ENCODE peak calls at places on chromosomes 13 and 19, in five cellular contexts. R is K562, N is mammary epithelial cell, T is brain microvascular endothelial cell, E is AG10803. C is an unnamed sample.

GRCh38 chr13:94435604-94436226 is 43.8 kb downstream of the DCT start:
- DNase-seq in E (peak), R (peak), N (peak), T (no peak), C (no peak)

GRCh38 chr19:49161987-49162386 is 4.4 kb downstream of the TRPM4 start:
- DNase-seq in E (no peak), R (no peak), N (peak), T (peak), C (no peak)

GRCh38 chr13:94710881-94711560 is 1.3 kb downstream of the SOX21 start:
- DNase-seq in N (no peak), E (no peak), T (no peak), R (peak), C (peak)

GRCh38 chr13:44837250-44837649 is 152.0 kb downstream of the NUFIP1 start:
- DNase-seq in R (no peak), E (no peak), T (no peak), N (no peak), C (no peak)

GRCh38 chr19:13053761-13054604 is 48.7 kb downstream of the LYL1 start:
- DNase-seq in E (peak), N (peak), R (no peak), T (peak), C (peak)

GRCh38 chr19:29501816-29502580 is 23.8 kb upstream of the VSTM2B start:
- DNase-seq in R (no peak), N (no peak), E (no peak), T (no peak), C (peak)

GRCh38 chr13:50451609-50452008 is 391.9 kb downstream of the DLEU7 start:
- DNase-seq in N (no peak), R (no peak), T (no peak), E (peak), C (peak)

GRCh38 chr19:491146-491741 is 5.0 kb upstream of the MADCAM1 start:
- DNase-seq in E (peak), T (no peak), N (no peak), R (peak), C (no peak)

GRCh38 chr19:48991011-48991609 is 2.0 kb downstream of the GYS1 start:
- DNase-seq in R (no peak), T (no peak), E (no peak), N (no peak), C (no peak)

GRCh38 chr13:109249780-109250528 is 536.4 kb downstream of the IRS2 start:
- DNase-seq in E (no peak), N (peak), T (no peak), R (no peak), C (no peak)

GRCh38 chr19:17391371-17392151 is 2.4 kb downstream of the CCDC194 start:
- DNase-seq in T (no peak), N (no peak), R (peak), E (no peak), C (no peak)

GRCh38 chr13:98523455-98524102 is 53.3 kb downstream of the STK24 start:
- DNase-seq in E (no peak), N (no peak), R (no peak), T (no peak), C (peak)

GRCh38 chr19:48724796-48725753 is 5.5 kb upstream of the MAMSTR start:
- DNase-seq in N (peak), E (peak), T (peak), R (peak), C (no peak)

GRCh38 chr13:40403509-40404241 is 262.8 kb downstream of the FOXO1 start:
- DNase-seq in R (no peak), E (no peak), T (no peak), N (no peak), C (no peak)

GRCh38 chr13:24511824-24512207 is 762 bp downstream of the PARP4 start:
- DNase-seq in N (no peak), E (no peak), T (no peak), R (no peak), C (no peak)

GRCh38 chr13:88281846-88282245 is 610.7 kb downstream of the SLITRK5 start:
- DNase-seq in N (no peak), T (no peak), E (no peak), R (no peak), C (no peak)

GRCh38 chr19:6590458-6591319 is at the start of gene CD70:
- DNase-seq in E (no peak), T (no peak), N (peak), R (no peak), C (no peak)

GRCh38 chr13:30819136-30819875 is 84.0 kb downstream of the ALOX5AP start:
- DNase-seq in E (peak), N (no peak), T (no peak), R (no peak), C (no peak)

GRCh38 chr13:21014139-21014665 is 47.2 kb downstream of the LATS2 start:
- DNase-seq in N (no peak), R (no peak), E (no peak), T (no peak), C (peak)

GRCh38 chr13:111850458-111850857 is 216.5 kb upstream of the SOX1 start:
- DNase-seq in N (no peak), E (no peak), R (no peak), T (no peak), C (no peak)

GRCh38 chr13:59352600-59352999 is 811.1 kb downstream of the DIAPH3 start:
- DNase-seq in T (no peak), E (no peak), R (no peak), N (no peak), C (no peak)

GRCh38 chr13:45349438-45349837 is 8.5 kb upstream of the TPT1 start:
- DNase-seq in T (no peak), N (no peak), E (peak), R (no peak), C (no peak)

GRCh38 chr13:85990397-85990796 is 191.2 kb upstream of the SLITRK6 start:
- DNase-seq in T (no peak), N (no peak), R (no peak), E (no peak), C (no peak)

GRCh38 chr19:50377051-50377441 is 789 bp downstream of the NR1H2 start:
- DNase-seq in E (no peak), N (no peak), T (no peak), R (peak), C (peak)

GRCh38 chr19:14375582-14376291 is 5.5 kb upstream of the ADGRE5 start:
- DNase-seq in T (no peak), N (no peak), R (no peak), E (peak), C (no peak)

DNA sequence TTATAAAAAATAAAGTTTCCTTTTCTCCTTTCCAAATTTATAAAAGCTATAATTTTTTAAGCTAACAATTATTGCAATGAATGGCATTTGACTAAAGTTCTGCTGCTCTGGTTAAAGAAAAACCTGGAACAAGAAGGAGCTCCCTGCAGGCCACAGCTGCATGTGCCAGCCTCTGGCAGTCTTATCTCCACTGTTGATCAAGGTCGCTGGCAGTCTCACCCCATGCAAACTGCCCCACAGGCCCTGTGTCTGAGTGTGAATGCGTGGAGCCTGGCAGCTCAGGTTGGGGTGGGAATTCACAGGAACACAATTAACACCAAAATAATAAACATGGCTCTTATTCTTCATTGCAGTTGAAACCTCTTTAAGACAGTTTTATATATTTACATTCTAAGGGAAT is 30.2 kb upstream of the FREM2 start:
- DNase-seq in E (no peak), N (no peak), R (no peak), T (no peak), C (no peak)
- TF ChIP-seq CTCF in E (no peak), N (no peak), R (no peak), T (no peak), C (no peak)

GRCh38 chr19:2424686-2425621 is 2.4 kb downstream of the TIMM13 start:
- DNase-seq in E (peak), T (peak), N (no peak), R (no peak), C (peak)
- TF ChIP-seq CTCF in E (peak), T (peak), N (peak), R (no peak), C (no peak)

DNA sequence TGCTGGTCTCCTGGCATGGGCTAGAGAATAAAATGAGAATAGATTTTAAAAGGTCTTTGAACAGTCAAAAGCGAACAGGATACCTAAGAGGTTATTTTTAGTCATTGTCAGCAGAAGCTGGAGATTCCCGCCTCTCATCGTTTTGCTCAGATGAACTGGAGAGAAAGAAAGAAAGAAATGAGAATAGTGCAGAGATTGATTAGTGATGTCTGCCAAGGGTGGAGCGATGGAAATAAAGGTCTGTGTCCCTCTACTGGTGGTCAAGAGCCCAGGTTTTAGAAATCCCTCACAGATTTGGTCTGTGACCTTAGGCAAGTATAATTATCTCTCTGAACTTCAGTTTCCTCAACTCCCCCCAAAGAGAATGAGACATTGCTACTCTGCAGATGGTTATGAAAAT is 5.4 kb downstream of the NCAN start:
- DNase-seq in R (peak), E (peak), N (peak), T (peak), C (no peak)
- TF ChIP-seq CTCF in R (peak), E (no peak), N (no peak), T (peak), C (no peak)

DNA sequence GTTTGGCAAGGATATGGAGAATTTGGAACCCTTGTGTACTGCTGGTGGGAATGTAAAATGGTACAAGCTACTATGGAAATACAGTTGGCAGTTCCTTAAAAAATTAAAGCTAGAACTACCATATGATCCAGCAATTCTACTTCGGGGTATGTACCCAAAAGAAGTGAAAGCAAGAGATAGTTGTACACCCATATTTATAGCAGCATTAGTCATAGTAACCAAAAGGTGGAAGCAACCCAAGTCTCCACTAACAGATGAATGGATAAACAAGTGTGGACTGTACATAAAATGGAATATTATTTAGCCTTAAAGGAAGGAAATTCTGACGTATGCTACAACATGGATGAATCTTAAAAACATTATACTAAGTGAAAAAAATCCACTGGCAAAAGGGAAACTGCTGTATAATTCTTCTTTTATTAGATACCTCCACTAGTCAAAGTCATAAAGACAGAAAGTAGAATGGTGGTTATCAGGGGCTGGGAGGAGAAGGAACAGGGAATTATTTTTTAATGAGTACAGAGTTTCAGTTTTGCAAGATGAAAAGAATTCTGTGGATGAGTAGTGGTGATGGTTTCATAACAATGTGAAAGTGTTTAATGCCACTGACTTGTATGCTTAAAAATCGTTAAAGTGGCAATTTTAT is 141.6 kb downstream of the RXFP2 start:
- DNase-seq in T (no peak), E (no peak), R (no peak), N (no peak), C (no peak)
- TF ChIP-seq CTCF in T (no peak), E (no peak), R (no peak), N (no peak), C (no peak)

DNA sequence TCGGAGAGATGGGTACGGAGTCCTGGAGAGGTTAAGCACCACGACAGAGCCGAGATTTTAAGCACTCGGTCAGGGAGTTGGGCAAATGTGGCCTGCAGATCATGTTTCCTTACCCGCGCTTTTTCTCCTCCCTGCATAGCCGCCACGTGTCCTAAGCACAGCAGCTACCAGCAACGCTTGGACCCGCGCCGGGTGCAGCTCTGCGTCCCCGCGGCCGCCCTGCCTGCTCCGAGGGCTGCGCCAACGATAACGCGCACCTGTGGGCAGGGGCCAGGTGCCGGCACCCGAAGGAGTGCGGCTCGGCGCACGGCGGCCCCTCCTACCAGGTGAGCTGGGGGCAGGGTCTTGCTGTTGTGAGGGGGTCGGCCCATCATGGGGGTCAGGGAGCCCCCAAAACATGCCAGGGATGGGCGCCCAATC is 24.8 kb upstream of the FXYD3 start:
- DNase-seq in E (no peak), R (no peak), N (no peak), T (no peak), C (no peak)
- TF ChIP-seq CTCF in E (no peak), R (no peak), N (no peak), T (no peak), C (no peak)

GRCh38 chr13:110705356-110705825 is 525 bp downstream of the CARS2 start:
- DNase-seq in E (no peak), N (no peak), T (no peak), R (no peak), C (no peak)

GRCh38 chr13:110702089-110702488 is 3.8 kb downstream of the CARS2 start:
- DNase-seq in N (no peak), T (no peak), E (no peak), R (no peak), C (no peak)

GRCh38 chr13:110702591-110703526 is 3.1 kb downstream of the CARS2 start:
- DNase-seq in T (peak), N (no peak), E (no peak), R (no peak), C (no peak)

GRCh38 chr13:110706570-110707378 is 858 bp upstream of the CARS2 start:
- DNase-seq in E (no peak), T (no peak), N (no peak), R (no peak), C (no peak)

DNA sequence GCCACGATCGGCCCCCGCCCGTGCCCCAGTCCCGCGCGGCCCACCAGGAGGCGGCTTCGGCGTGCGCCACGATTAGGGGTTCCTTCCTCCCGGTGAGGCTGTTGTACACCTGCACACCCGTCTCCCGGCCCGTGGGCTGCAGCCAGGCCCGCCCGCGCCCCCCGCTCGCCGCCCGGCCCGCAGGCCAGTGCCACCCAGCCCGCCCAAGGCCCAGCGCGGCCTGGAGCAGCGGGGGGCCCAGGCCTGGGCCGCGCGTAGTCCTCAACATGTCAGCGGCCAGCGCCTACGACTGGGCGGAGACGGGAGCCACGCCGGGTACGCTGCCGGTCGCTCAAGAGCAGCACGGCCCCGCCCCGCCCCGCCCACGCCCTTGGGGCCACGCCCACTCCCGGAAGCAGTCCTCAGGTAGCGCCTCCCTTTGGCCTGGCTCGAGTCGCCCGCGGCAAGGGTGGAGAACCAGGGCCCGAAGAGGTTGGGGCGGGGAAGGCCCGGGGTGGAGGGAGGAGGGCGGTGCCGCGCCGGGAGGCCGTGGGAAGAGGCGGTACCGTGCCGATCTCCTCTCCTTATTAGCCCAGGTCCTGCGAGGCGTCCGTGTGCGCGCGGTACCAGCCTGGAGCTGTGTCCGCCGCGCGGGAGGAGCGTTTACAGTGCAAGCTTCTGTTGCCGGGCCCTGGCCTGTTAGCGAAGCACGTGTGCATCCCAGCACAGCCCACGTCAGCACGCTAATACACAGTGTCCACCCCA is at the start of gene CARS2:
- DNase-seq in T (peak), E (peak), N (peak), R (peak), C (peak)
- TF ChIP-seq CTCF in T (peak), E (peak), N (peak), R (no peak), C (no peak)